ENCODE peak calls at places on chromosomes 13 and 19, in five cellular contexts. V is lower leg skin, G is BJ, M is bronchial epithelial cell, O is foreskin fibroblast. E is an unnamed sample.

GRCh38 chr13:34608326-34608725 is 333.7 kb upstream of the NBEA start:
- DNase-seq in G (no peak), O (no peak), V (no peak), M (no peak), E (no peak)

GRCh38 chr19:18496167-18496979 is 25.5 kb downstream of the ELL start:
- DNase-seq in O (peak), V (no peak), G (no peak), M (peak), E (peak)

GRCh38 chr13:112728375-112729126 is 38.7 kb downstream of the ATP11A start:
- DNase-seq in O (no peak), M (no peak), V (no peak), G (no peak), E (no peak)

GRCh38 chr13:46170687-46171086 is 11.3 kb downstream of the LCP1 start:
- DNase-seq in G (no peak), V (no peak), O (no peak), M (no peak), E (no peak)

GRCh38 chr13:41746259-41746658 is 214.7 kb downstream of the VWA8 start:
- DNase-seq in V (no peak), G (peak), O (peak), M (peak), E (no peak)

GRCh38 chr13:23378009-23378632 is 55.4 kb downstream of the SACS start:
- DNase-seq in G (peak), M (peak), V (peak), O (peak), E (no peak)

GRCh38 chr19:35513975-35514809 is 743 bp upstream of the DMKN start:
- DNase-seq in G (no peak), O (peak), M (peak), V (no peak), E (no peak)

GRCh38 chr13:100440756-100441421 is 147.7 kb downstream of the GGACT start:
- DNase-seq in G (peak), O (peak), V (no peak), M (no peak), E (no peak)

GRCh38 chr19:32404939-32405430 is 585 bp upstream of the DPY19L3 start:
- DNase-seq in O (no peak), M (no peak), V (peak), G (no peak), E (no peak)

GRCh38 chr19:13398780-13399726 is 107.2 kb downstream of the CACNA1A start:
- DNase-seq in G (peak), O (peak), M (peak), V (no peak), E (no peak)

GRCh38 chr19:16355293-16356043 is 30.8 kb downstream of the KLF2 start:
- DNase-seq in M (no peak), O (no peak), G (no peak), V (no peak), E (no peak)
- H3K4me3 ChIP-seq in M (no peak), O (no peak), G (no peak), V (no peak), E (no peak)

GRCh38 chr13:26910754-26911465 is 150.3 kb upstream of the GPR12 start:
- DNase-seq in M (no peak), G (no peak), V (no peak), O (no peak), E (no peak)
- TF ChIP-seq CTCF in M (no peak), G (no peak), V (no peak), O (no peak), E (no peak)

GRCh38 chr19:58355215-58355796 is 2.0 kb upstream of the A1BG start:
- DNase-seq in G (no peak), V (no peak), M (no peak), O (no peak), E (no peak)

GRCh38 chr19:58356236-58356970 is 3.1 kb upstream of the A1BG start:
- DNase-seq in M (no peak), V (no peak), O (peak), G (no peak), E (no peak)

GRCh38 chr19:58357798-58358145 is 4.5 kb upstream of the A1BG start:
- DNase-seq in M (no peak), G (no peak), O (no peak), V (no peak), E (no peak)

GRCh38 chr19:58355891-58356235 is 2.6 kb upstream of the A1BG start:
- DNase-seq in V (no peak), G (no peak), M (no peak), O (no peak), E (no peak)

DNA sequence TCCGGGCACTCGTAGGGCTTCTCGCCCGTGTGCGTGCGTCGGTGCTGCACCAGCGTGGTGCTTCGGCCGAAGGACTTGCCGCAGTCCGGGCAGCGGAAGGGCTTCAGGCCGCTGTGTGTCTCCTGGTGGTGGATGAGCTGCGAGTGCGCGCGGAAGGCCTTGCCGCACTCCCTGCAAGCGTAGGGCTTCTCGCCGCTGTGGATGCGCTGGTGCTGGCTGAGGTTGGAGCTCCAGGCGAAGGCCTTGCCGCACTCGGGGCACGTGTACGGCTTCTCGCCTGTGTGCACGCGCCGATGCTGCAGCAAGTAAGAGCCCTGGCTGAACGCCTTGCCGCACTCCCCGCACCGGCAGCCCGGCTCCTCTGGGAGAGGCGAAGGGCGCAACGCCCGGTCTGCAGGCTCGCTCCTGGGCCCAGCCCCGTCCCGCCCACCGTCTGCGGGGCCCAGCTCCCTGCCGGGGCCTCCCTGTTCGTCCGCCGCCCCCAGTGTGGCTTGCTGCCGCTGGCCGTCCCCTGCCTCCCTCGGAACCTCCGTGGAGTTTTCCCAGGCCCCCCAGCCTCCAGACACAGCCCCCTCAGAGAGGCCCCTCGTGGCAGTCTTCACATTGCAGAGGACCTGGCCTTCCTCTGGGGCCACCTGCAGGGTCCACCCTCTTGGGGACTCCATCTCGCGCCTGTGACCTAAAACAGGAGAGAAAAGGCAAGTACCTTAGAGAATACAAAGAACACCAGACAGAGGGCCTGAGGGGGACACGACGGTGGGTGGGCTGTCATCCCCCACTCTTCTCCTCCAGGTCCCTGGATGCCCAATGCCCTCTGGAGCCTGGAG is 3.9 kb upstream of the A1BG start:
- DNase-seq in M (no peak), G (no peak), V (no peak), O (peak), E (no peak)
- H3K4me3 ChIP-seq in M (no peak), G (peak), V (no peak), O (peak), E (no peak)

DNA sequence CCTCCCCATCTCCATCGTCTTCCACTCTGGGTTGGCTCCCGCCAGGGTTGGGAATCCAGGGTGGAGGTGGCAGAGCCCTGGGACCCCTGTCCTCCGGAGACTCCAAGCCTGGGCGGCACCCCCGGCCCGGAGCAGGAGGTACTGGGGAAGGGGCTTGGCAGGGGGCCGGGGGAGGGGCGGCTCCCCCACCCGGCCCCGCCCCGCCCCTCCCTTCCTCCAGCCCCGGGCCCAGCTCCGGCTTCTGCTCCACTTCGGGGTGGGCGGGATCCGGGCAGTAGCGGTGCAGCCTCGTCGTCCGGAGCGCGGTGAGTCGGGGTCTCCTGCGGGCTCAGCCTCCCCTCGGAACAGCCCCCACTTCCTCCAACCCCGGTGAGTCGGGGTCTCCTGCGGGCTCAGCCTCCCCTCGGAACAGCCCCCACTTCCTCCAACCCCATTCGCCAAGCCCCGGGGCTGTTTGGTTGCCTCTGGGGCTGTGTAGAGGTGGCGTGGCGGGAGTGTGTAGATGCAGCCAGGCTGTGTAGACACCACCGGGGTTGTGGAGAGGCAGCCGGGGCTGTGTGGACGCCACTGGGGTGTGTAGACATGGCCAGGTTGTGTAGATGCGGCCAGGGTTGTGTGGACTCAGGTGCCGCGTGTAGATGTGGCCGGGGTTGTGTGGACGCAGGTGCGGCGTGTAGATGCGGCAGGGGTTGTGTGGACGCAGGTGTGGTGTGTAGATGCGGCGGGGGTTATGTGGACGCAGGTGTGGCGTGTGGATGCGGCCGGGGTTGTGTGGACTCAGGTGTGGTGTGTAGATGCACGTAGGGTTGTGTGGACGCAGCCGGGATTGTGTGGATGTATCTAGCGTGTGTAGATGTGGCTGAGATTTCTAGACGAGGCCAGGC is at the start of gene TMPRSS9:
- DNase-seq in G (no peak), V (no peak), O (no peak), M (no peak), E (no peak)
- TF ChIP-seq CTCF in G (no peak), V (no peak), O (no peak), M (no peak), E (no peak)

GRCh38 chr19:9308091-9308490 is 1.5 kb downstream of the ZNF699 start:
- DNase-seq in O (no peak), V (no peak), M (no peak), G (no peak), E (no peak)
- H3K4me3 ChIP-seq in O (peak), V (no peak), M (no peak), G (peak), E (no peak)

DNA sequence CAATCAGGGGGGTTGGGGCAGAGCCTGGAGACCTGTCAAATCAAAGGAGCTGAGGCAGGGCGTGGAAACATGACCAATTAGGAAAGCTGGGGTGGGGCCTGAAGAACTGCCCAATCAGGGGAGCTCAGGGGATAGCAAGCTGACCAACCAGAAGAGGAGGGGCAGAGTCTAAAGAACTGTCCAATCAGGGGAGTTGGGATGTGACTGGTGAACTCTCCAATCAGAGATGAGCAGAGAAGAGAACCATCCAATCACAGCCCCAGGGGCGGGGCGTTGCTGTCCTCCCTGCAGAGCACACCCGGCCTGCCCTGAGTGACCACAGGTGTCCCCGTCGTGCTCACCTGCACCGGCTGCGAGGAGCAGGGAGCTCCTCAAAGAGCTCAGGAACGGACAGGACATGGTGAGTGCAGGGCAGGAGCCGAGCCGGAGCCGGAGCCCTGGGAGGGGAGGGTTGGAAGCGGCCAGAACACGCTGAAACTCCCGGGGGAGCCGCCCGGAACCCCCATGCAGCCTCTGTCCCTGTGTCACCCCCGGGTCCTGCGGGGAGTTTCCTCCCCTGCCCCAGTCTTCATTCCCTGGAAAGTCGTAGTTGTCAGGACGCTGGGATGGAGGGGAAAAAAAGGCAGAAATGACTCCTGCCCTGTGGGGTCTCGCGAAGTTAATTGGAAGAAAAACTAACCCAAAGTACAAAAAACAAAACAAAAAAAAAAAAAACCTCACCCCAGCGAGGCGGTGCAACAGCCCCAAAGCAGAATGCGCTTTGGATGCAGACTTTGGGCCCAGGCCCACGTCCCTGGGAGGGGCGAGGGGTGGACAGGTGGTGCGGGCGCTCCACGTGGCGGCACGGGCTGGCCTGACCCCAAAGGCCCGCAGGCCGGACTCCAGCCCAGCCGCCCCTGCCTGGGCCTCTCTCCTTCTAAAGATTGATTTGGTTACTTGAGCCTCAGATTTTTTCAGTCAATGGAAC is at the start of gene ZNF556:
- DNase-seq in V (no peak), O (no peak), M (peak), G (no peak), E (peak)
- TF ChIP-seq CTCF in V (no peak), O (no peak), M (no peak), G (no peak), E (no peak)

E was measured in LNCaP clone FGC.